ENCODE peak calls at places on chromosomes 5 and 9, in ten cellular contexts. N is fibroblast of mammary gland, W is GM20000, T is Calu3, K is RWPE1, E is astrocyte of the cerebellum, F is type B pancreatic cell, J is Panc1, S is cardiac muscle cell, X is GM06990. A is an unnamed sample.
A peak's percentile ranks its signal among the peaks of the same experiment; 100 is the strongest.

GRCh38 chr5:96733771-96734498 is 71.8 kb downstream of the CAST start:
- DNase-seq in N (peak; percentile 23), W (no peak), T (peak; percentile 87), K (peak; percentile 95), E (no peak), F (no peak), J (no peak), S (no peak), X (no peak), A (no peak)

GRCh38 chr9:133575673-133576590 is 33.3 kb downstream of the FAM163B start:
- DNase-seq in N (no peak), W (no peak), T (no peak), K (no peak), E (no peak), F (no peak), J (no peak), S (no peak), X (no peak), A (no peak)

GRCh38 chr9:72600671-72601070 is 79.3 kb downstream of the TMC1 start:
- DNase-seq in N (peak; percentile 55), W (no peak), T (no peak), K (no peak), E (no peak), F (no peak), J (no peak), S (no peak), X (no peak), A (no peak)

GRCh38 chr9:133727277-133727875 is 10.8 kb downstream of the SARDH start:
- DNase-seq in N (no peak), W (no peak), T (no peak), K (no peak), E (no peak), F (peak; percentile 68), J (no peak), S (no peak), X (no peak), A (peak; percentile 9)

GRCh38 chr9:967851-968641 is 8.4 kb upstream of the DMRT3 start:
- DNase-seq in N (peak; percentile 22), W (no peak), T (no peak), K (no peak), E (no peak), F (no peak), J (no peak), S (no peak), X (no peak), A (peak; percentile 44)

GRCh38 chr5:167764650-167765289 is 526.7 kb upstream of the WWC1 start:
- DNase-seq in N (no peak), W (no peak), T (no peak), K (no peak), E (no peak), F (no peak), J (no peak), S (no peak), X (no peak), A (no peak)

GRCh38 chr9:6195714-6196360 is 19.8 kb upstream of the IL33 start:
- DNase-seq in N (no peak), W (no peak), T (no peak), K (no peak), E (no peak), F (no peak), J (no peak), S (no peak), X (no peak), A (no peak)

GRCh38 chr9:73243078-73243477 is 91.4 kb downstream of the ANXA1 start:
- DNase-seq in N (no peak), W (no peak), T (no peak), K (no peak), E (no peak), F (no peak), J (no peak), S (no peak), X (no peak), A (no peak)

GRCh38 chr5:8906303-8906967 is 639.4 kb downstream of the SEMA5A start:
- DNase-seq in N (peak; percentile 91), W (no peak), T (peak; percentile 11), K (peak; percentile 85), E (peak; percentile 41), F (no peak), J (no peak), S (peak; percentile 13), X (no peak), A (no peak)

GRCh38 chr5:138985683-138986082 is 110.5 kb upstream of the LRRTM2 start:
- DNase-seq in N (no peak), W (no peak), T (no peak), K (no peak), E (no peak), F (peak; percentile 36), J (no peak), S (peak; percentile 30), X (no peak), A (no peak)

GRCh38 chr5:132134384-132134783 is 60.8 kb downstream of the CSF2 start:
- DNase-seq in N (peak; percentile 59), W (no peak), T (peak; percentile 25), K (peak; percentile 30), E (no peak), F (no peak), J (no peak), S (peak; percentile 40), X (no peak), A (no peak)

GRCh38 chr9:87148391-87149237 is 201.3 kb upstream of the GAS1 start:
- DNase-seq in N (peak; percentile 69), W (no peak), T (peak; percentile 64), K (peak; percentile 59), E (peak; percentile 22), F (peak; percentile 75), J (no peak), S (peak; percentile 90), X (no peak), A (peak; percentile 65)
- TF ChIP-seq CTCF in N (no peak), W (no peak), T (no peak), K (no peak), E (peak; percentile 18), F (peak; percentile 17), J (no peak), S (peak; percentile 29), X (no peak), A (no peak)

DNA sequence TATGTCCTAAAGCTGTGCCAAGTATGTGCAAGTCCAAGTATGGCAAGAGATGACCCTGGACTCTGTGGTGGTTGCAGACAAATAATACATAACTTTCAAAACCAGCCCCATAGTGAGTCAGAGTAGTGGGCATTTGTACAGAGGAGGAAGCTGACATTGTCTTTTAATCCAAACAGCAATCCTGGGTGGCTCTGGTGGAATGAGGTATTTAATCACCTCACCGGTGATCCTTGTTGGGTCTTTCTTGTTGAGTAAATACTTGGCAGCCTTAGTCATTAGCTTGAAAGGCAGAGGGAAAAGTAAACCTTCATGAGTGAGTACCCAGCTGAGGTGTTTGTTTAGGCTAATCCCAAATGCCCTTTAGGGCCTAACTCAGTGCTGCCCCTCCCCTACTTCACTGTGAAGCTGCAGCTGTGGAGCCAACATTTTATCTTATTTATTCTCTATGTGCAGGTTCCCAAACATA is 148.7 kb upstream of the SLC12A2 start:
- DNase-seq in N (peak; percentile 43), W (no peak), T (peak; percentile 87), K (peak; percentile 93), E (peak; percentile 31), F (no peak), J (peak; percentile 95), S (peak; percentile 60), X (no peak), A (no peak)
- TF ChIP-seq CTCF in N (no peak), W (no peak), T (peak; percentile 47), K (no peak), E (no peak), F (no peak), J (peak; percentile 14), S (no peak), X (no peak), A (no peak)

GRCh38 chr5:37696190-37697021 is 143.4 kb downstream of the GDNF start:
- DNase-seq in N (peak; percentile 71), W (no peak), T (peak; percentile 33), K (peak; percentile 81), E (peak; percentile 55), F (no peak), J (peak; percentile 30), S (peak; percentile 37), X (no peak), A (no peak)
- TF ChIP-seq CTCF in N (no peak), W (no peak), T (no peak), K (no peak), E (no peak), F (no peak), J (no peak), S (no peak), X (no peak), A (no peak)

DNA sequence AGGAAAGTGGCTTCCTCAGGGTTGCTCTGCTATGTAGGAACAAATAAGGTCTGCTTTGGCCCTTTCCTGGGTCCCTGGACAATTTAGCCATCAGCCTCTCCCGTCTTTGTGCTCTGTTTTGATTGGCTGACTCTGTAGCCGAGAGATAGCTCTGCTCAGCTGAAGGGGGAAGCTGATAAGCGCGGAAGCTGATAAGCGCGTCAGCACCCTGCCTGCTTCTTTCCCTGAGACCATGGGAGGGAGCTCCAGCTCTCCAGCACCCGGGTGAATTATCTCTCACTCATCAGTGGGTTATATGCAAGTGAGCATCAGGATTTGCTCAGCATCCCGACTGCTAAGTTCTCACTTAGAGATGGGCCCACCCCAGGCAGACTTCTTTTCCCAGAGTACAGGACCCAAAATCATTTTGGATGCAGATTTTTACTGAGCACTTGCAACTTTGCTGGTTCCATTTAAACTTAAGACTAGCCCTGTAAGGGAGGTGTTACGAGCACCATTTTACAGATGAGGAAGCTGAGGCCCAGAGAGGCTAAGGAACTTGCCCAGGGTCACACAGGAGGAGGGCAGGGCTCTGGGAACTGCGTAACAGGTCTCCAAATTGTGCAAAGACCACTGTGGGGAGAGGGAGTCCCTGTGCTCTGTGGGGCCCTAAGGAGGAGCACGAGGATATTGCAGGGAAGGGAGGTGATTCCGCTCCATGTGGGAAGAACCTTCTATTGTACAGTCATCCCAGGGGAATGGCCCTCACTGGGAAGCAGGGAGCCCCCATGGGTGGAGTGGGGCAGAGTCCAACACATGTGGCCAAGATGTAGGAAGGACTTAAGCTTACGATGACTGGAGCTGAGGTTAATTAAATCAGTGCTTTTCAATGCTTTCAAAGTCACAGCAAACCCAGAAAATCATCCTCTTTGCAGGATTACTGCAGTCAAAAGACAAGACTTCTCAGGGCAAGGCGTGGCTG is 83.7 kb upstream of the ORM1 start:
- DNase-seq in N (peak; percentile 79), W (no peak), T (no peak), K (peak; percentile 58), E (no peak), F (no peak), J (no peak), S (peak; percentile 63), X (no peak), A (no peak)
- TF ChIP-seq CTCF in N (peak; percentile 37), W (no peak), T (no peak), K (no peak), E (peak; percentile 47), F (no peak), J (no peak), S (peak; percentile 58), X (peak; percentile 23), A (no peak)

DNA sequence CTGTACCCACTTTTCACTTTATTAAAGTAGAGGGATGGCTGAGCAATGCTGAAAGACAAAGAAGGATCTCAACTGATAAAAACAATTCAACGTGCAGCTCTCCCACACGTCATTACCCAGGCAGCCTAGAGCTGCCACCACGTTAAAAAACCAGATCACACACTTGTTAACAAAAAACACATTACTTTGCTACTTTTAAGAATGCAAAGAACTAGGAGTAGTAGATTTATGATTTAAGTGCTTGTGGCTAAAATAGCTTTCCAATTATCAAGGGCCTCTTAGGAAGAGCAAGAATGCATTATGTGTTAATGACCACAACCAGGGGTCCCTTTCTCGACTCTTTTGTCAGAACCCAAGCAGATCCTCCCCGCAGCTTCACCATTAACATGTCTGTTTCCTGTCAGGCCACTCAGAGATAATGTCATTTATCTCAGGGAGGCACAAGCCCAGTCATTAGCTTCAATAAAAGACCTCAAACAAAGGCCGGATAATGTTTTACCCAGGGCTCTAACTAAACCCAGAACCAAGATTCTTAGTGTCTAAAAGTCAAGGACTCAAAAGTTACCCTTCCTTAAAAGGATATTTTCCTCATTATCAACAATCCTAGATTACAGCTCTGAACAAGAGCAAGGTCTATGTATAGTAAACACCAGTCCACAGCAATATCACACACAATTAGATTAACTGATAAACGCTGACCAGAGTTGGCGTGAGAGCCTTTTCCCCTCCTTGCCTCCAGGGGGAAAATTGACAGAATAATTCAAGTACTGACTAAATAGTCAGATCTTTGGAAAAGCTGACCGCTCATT is 7.5 kb downstream of the ZNF608 start:
- DNase-seq in N (no peak), W (no peak), T (no peak), K (no peak), E (no peak), F (no peak), J (no peak), S (no peak), X (no peak), A (no peak)
- TF ChIP-seq CTCF in N (no peak), W (no peak), T (peak; percentile 25), K (no peak), E (no peak), F (peak; percentile 75), J (peak; percentile 28), S (no peak), X (no peak), A (no peak)

A was measured in nephron progenitor cell.